ENCODE peak calls at places on chromosomes 4 and X, in seven cellular contexts. V, C, J, H, T, A and L are unnamed samples.

GRCh38 chr4:39036172-39036571 is 4.0 kb upstream of the TMEM156 start:
- DNase-seq in A (no peak), V (no peak), J (no peak), C (no peak), T (no peak), H (no peak), L (no peak)

GRCh38 chrX:108307408-108308085 is 130.7 kb downstream of the COL4A6 start:
- DNase-seq in H (peak; percentile 17), V (no peak), T (no peak), J (no peak), A (no peak), C (no peak), L (no peak)

GRCh38 chrX:101686574-101686973 is 26.9 kb upstream of the ARMCX2 start:
- DNase-seq in H (no peak), J (no peak), V (no peak), C (no peak), T (no peak), A (no peak), L (no peak)

GRCh38 chr4:13705521-13706035 is 78.1 kb upstream of the BOD1L1 start:
- DNase-seq in T (no peak), C (no peak), A (no peak), V (no peak), H (peak; percentile 68), J (peak; percentile 81), L (no peak)

GRCh38 chr4:142404191-142404611 is 441.9 kb downstream of the INPP4B start:
- DNase-seq in C (no peak), H (peak; percentile 28), A (peak; percentile 67), V (no peak), T (no peak), J (no peak), L (no peak)

GRCh38 chr4:30718889-30719252 is 1.3 kb upstream of the PCDH7 start:
- DNase-seq in T (no peak), J (no peak), V (no peak), H (no peak), C (no peak), A (no peak), L (no peak)

GRCh38 chr4:81724925-81725329 is 253.2 kb upstream of the RASGEF1B start:
- DNase-seq in C (no peak), V (no peak), A (peak; percentile 61), J (no peak), H (no peak), T (no peak), L (no peak)

GRCh38 chr4:115213705-115214104 is 100.3 kb upstream of the NDST4 start:
- DNase-seq in H (no peak), C (no peak), T (no peak), J (no peak), A (no peak), V (no peak), L (no peak)

GRCh38 chr4:122692641-122693520 is 39.6 kb upstream of the BBS12 start:
- DNase-seq in C (no peak), T (no peak), J (no peak), A (no peak), V (no peak), H (no peak), L (no peak)

GRCh38 chr4:161498155-161498554 is 665.6 kb downstream of the FSTL5 start:
- DNase-seq in V (no peak), T (no peak), H (no peak), J (no peak), C (no peak), A (no peak), L (no peak)